ENCODE peak calls at places on chromosomes 12 and 14, in eight cellular contexts. One of them, this sample, is unnamed.

GRCh38 chr14:71266994-71267636 is 359.9 kb downstream of the PCNX1 start:
- DNase-seq in upper lobe of left lung: no peak
- DNase-seq in germinal center: no peak
- DNase-seq in H7: no peak
- DNase-seq in CD4-positive, alpha-beta T cell: no peak
- DNase-seq in Caco-2: no peak
- DNase-seq in NCI-H146: no peak
- DNase-seq in GM04504: no peak
- DNase-seq in this sample: no peak

GRCh38 chr12:18446245-18446644 is 184.9 kb downstream of the PIK3C2G start:
- DNase-seq in Caco-2: no peak
- DNase-seq in CD4-positive, alpha-beta T cell: no peak
- DNase-seq in GM04504: no peak
- DNase-seq in germinal center: no peak
- DNase-seq in NCI-H146: peak; percentile 68
- DNase-seq in H7: no peak
- DNase-seq in upper lobe of left lung: no peak
- DNase-seq in this sample: no peak

GRCh38 chr14:61460853-61461611 is 139.7 kb downstream of the PRKCH start:
- DNase-seq in CD4-positive, alpha-beta T cell: peak; percentile 51
- DNase-seq in Caco-2: peak; percentile 15
- DNase-seq in GM04504: no peak
- DNase-seq in upper lobe of left lung: no peak
- DNase-seq in H7: no peak
- DNase-seq in NCI-H146: peak; percentile 17
- DNase-seq in germinal center: no peak
- DNase-seq in this sample: no peak

GRCh38 chr12:122961551-122962329 is 4.5 kb downstream of the ABCB9 start:
- DNase-seq in NCI-H146: no peak
- DNase-seq in CD4-positive, alpha-beta T cell: no peak
- DNase-seq in germinal center: no peak
- DNase-seq in Caco-2: no peak
- DNase-seq in GM04504: no peak
- DNase-seq in H7: no peak
- DNase-seq in upper lobe of left lung: no peak
- DNase-seq in this sample: no peak

GRCh38 chr14:54312166-54312801 is 84.5 kb upstream of the CDKN3 start:
- DNase-seq in CD4-positive, alpha-beta T cell: no peak
- DNase-seq in NCI-H146: no peak
- DNase-seq in germinal center: no peak
- DNase-seq in Caco-2: peak; percentile 64
- DNase-seq in GM04504: peak; percentile 77
- DNase-seq in H7: no peak
- DNase-seq in upper lobe of left lung: no peak
- DNase-seq in this sample: peak; percentile 45

GRCh38 chr12:96078281-96078761 is 42.9 kb upstream of the LTA4H start:
- DNase-seq in GM04504: no peak
- DNase-seq in H7: no peak
- DNase-seq in upper lobe of left lung: peak; percentile 32
- DNase-seq in NCI-H146: no peak
- DNase-seq in Caco-2: no peak
- DNase-seq in germinal center: no peak
- DNase-seq in CD4-positive, alpha-beta T cell: no peak
- DNase-seq in this sample: no peak

GRCh38 chr12:87960557-87960956 is 68.6 kb downstream of the C12orf50 start:
- DNase-seq in upper lobe of left lung: no peak
- DNase-seq in Caco-2: no peak
- DNase-seq in germinal center: no peak
- DNase-seq in H7: no peak
- DNase-seq in GM04504: no peak
- DNase-seq in CD4-positive, alpha-beta T cell: no peak
- DNase-seq in NCI-H146: peak; percentile 50
- DNase-seq in this sample: no peak

GRCh38 chr12:120990487-120991055 is 12.2 kb downstream of the HNF1A start:
- DNase-seq in upper lobe of left lung: no peak
- DNase-seq in GM04504: no peak
- DNase-seq in germinal center: no peak
- DNase-seq in NCI-H146: no peak
- DNase-seq in Caco-2: no peak
- DNase-seq in CD4-positive, alpha-beta T cell: no peak
- DNase-seq in H7: no peak
- DNase-seq in this sample: no peak

GRCh38 chr14:73369433-73369832 is 88.9 kb downstream of the NUMB start:
- DNase-seq in upper lobe of left lung: no peak
- DNase-seq in H7: no peak
- DNase-seq in Caco-2: no peak
- DNase-seq in NCI-H146: no peak
- DNase-seq in germinal center: no peak
- DNase-seq in CD4-positive, alpha-beta T cell: no peak
- DNase-seq in GM04504: no peak
- DNase-seq in this sample: no peak

GRCh38 chr14:75972729-75973480 is 8.9 kb downstream of the TGFB3 start:
- DNase-seq in Caco-2: no peak
- DNase-seq in NCI-H146: peak; percentile 45
- DNase-seq in H7: no peak
- DNase-seq in germinal center: no peak
- DNase-seq in upper lobe of left lung: no peak
- DNase-seq in GM04504: no peak
- DNase-seq in CD4-positive, alpha-beta T cell: no peak
- DNase-seq in this sample: no peak

GRCh38 chr12:78120866-78121590 is 290.3 kb downstream of the NAV3 start:
- DNase-seq in germinal center: no peak
- DNase-seq in Caco-2: no peak
- DNase-seq in GM04504: no peak
- DNase-seq in CD4-positive, alpha-beta T cell: no peak
- DNase-seq in NCI-H146: peak; percentile 40
- DNase-seq in H7: no peak
- DNase-seq in upper lobe of left lung: no peak
- DNase-seq in this sample: no peak

GRCh38 chr14:81516941-81517797 is 16.5 kb downstream of the SEL1L start:
- DNase-seq in Caco-2: peak; percentile 66
- DNase-seq in germinal center: no peak
- DNase-seq in upper lobe of left lung: no peak
- DNase-seq in NCI-H146: no peak
- DNase-seq in H7: peak; percentile 8
- DNase-seq in GM04504: no peak
- DNase-seq in CD4-positive, alpha-beta T cell: no peak
- DNase-seq in this sample: peak; percentile 28

GRCh38 chr12:99450231-99450630 is 197.3 kb upstream of the GARIN6 start:
- DNase-seq in NCI-H146: no peak
- DNase-seq in GM04504: peak; percentile 32
- DNase-seq in H7: no peak
- DNase-seq in upper lobe of left lung: no peak
- DNase-seq in CD4-positive, alpha-beta T cell: no peak
- DNase-seq in Caco-2: no peak
- DNase-seq in germinal center: no peak
- DNase-seq in this sample: no peak

GRCh38 chr12:25124493-25124892 is 70.5 kb downstream of the DNAI7 start:
- DNase-seq in GM04504: no peak
- DNase-seq in Caco-2: no peak
- DNase-seq in upper lobe of left lung: no peak
- DNase-seq in NCI-H146: no peak
- DNase-seq in CD4-positive, alpha-beta T cell: no peak
- DNase-seq in germinal center: no peak
- DNase-seq in H7: no peak
- DNase-seq in this sample: no peak

GRCh38 chr12:19234171-19234704 is 104.7 kb downstream of the PLEKHA5 start:
- DNase-seq in upper lobe of left lung: no peak
- DNase-seq in germinal center: no peak
- DNase-seq in H7: no peak
- DNase-seq in GM04504: no peak
- DNase-seq in Caco-2: no peak
- DNase-seq in CD4-positive, alpha-beta T cell: no peak
- DNase-seq in NCI-H146: peak; percentile 76
- DNase-seq in this sample: no peak

GRCh38 chr12:115313929-115314328 is 630.0 kb upstream of the TBX3 start:
- DNase-seq in GM04504: peak; percentile 49
- DNase-seq in H7: no peak
- DNase-seq in CD4-positive, alpha-beta T cell: no peak
- DNase-seq in NCI-H146: no peak
- DNase-seq in upper lobe of left lung: no peak
- DNase-seq in germinal center: no peak
- DNase-seq in Caco-2: peak; percentile 47
- DNase-seq in this sample: no peak

GRCh38 chr12:47591795-47592194 is 114.0 kb downstream of the RPAP3 start:
- DNase-seq in CD4-positive, alpha-beta T cell: no peak
- DNase-seq in upper lobe of left lung: no peak
- DNase-seq in NCI-H146: no peak
- DNase-seq in Caco-2: no peak
- DNase-seq in H7: no peak
- DNase-seq in GM04504: no peak
- DNase-seq in germinal center: no peak
- DNase-seq in this sample: no peak

GRCh38 chr12:103540319-103540718 is 44.6 kb upstream of the C12orf42 start:
- DNase-seq in H7: no peak
- DNase-seq in germinal center: no peak
- DNase-seq in Caco-2: no peak
- DNase-seq in upper lobe of left lung: no peak
- DNase-seq in GM04504: no peak
- DNase-seq in NCI-H146: no peak
- DNase-seq in CD4-positive, alpha-beta T cell: no peak
- DNase-seq in this sample: no peak

GRCh38 chr12:50926415-50926814 is 25.9 kb upstream of the HIGD1C start:
- DNase-seq in Caco-2: no peak
- DNase-seq in germinal center: no peak
- DNase-seq in NCI-H146: no peak
- DNase-seq in GM04504: no peak
- DNase-seq in H7: no peak
- DNase-seq in CD4-positive, alpha-beta T cell: no peak
- DNase-seq in upper lobe of left lung: no peak
- DNase-seq in this sample: no peak

GRCh38 chr12:11840350-11840749 is 190.9 kb downstream of the ETV6 start:
- DNase-seq in GM04504: no peak
- DNase-seq in H7: no peak
- DNase-seq in CD4-positive, alpha-beta T cell: no peak
- DNase-seq in Caco-2: no peak
- DNase-seq in germinal center: no peak
- DNase-seq in upper lobe of left lung: no peak
- DNase-seq in NCI-H146: peak; percentile 56
- DNase-seq in this sample: no peak

GRCh38 chr12:105418232-105418631 is 87.7 kb downstream of the C12orf75 start:
- DNase-seq in germinal center: no peak
- DNase-seq in H7: no peak
- DNase-seq in CD4-positive, alpha-beta T cell: no peak
- DNase-seq in GM04504: peak; percentile 87
- DNase-seq in upper lobe of left lung: no peak
- DNase-seq in NCI-H146: no peak
- DNase-seq in Caco-2: peak; percentile 60
- DNase-seq in this sample: peak; percentile 98

GRCh38 chr12:110718222-110718908 is 24.3 kb downstream of the PPP1CC start:
- DNase-seq in H7: no peak
- DNase-seq in NCI-H146: no peak
- DNase-seq in Caco-2: no peak
- DNase-seq in upper lobe of left lung: no peak
- DNase-seq in GM04504: no peak
- DNase-seq in germinal center: peak; percentile 43
- DNase-seq in CD4-positive, alpha-beta T cell: no peak
- DNase-seq in this sample: no peak

GRCh38 chr12:89962648-89963047 is 254.0 kb upstream of the ATP2B1 start:
- DNase-seq in Caco-2: no peak
- DNase-seq in H7: no peak
- DNase-seq in upper lobe of left lung: no peak
- DNase-seq in CD4-positive, alpha-beta T cell: no peak
- DNase-seq in GM04504: no peak
- DNase-seq in germinal center: no peak
- DNase-seq in NCI-H146: no peak
- DNase-seq in this sample: no peak

GRCh38 chr12:107492393-107493134 is 193.0 kb upstream of the PWP1 start:
- DNase-seq in upper lobe of left lung: peak; percentile 33
- DNase-seq in H7: no peak
- DNase-seq in NCI-H146: no peak
- DNase-seq in CD4-positive, alpha-beta T cell: no peak
- DNase-seq in Caco-2: no peak
- DNase-seq in GM04504: no peak
- DNase-seq in germinal center: peak; percentile 37
- DNase-seq in this sample: no peak

GRCh38 chr12:46266869-46267617 is 1.8 kb downstream of the SLC38A1 start:
- DNase-seq in GM04504: no peak
- DNase-seq in NCI-H146: peak; percentile 86
- DNase-seq in CD4-positive, alpha-beta T cell: peak; percentile 59
- DNase-seq in upper lobe of left lung: peak; percentile 76
- DNase-seq in Caco-2: peak; percentile 80
- DNase-seq in H7: peak; percentile 54
- DNase-seq in germinal center: peak; percentile 67
- DNase-seq in this sample: no peak

GRCh38 chr12:93943766-93944165 is 204.6 kb upstream of the PLXNC1 start:
- DNase-seq in upper lobe of left lung: no peak
- DNase-seq in NCI-H146: no peak
- DNase-seq in H7: no peak
- DNase-seq in germinal center: no peak
- DNase-seq in Caco-2: no peak
- DNase-seq in GM04504: peak; percentile 59
- DNase-seq in CD4-positive, alpha-beta T cell: no peak
- DNase-seq in this sample: no peak

GRCh38 chr14:76768201-76768656 is 7.0 kb downstream of the VASH1 start:
- DNase-seq in GM04504: no peak
- DNase-seq in NCI-H146: peak; percentile 34
- DNase-seq in germinal center: peak; percentile 47
- DNase-seq in CD4-positive, alpha-beta T cell: peak; percentile 49
- DNase-seq in H7: peak; percentile 83
- DNase-seq in Caco-2: no peak
- DNase-seq in upper lobe of left lung: peak; percentile 71
- DNase-seq in this sample: no peak

GRCh38 chr14:98803196-98803595 is 468.8 kb downstream of the BCL11B start:
- DNase-seq in Caco-2: no peak
- DNase-seq in H7: no peak
- DNase-seq in CD4-positive, alpha-beta T cell: no peak
- DNase-seq in GM04504: no peak
- DNase-seq in germinal center: no peak
- DNase-seq in NCI-H146: no peak
- DNase-seq in upper lobe of left lung: no peak
- DNase-seq in this sample: no peak

GRCh38 chr14:102516531-102517411 is 7.2 kb upstream of the ANKRD9 start:
- DNase-seq in H7: peak; percentile 98
- DNase-seq in germinal center: peak; percentile 82
- DNase-seq in NCI-H146: peak; percentile 12
- DNase-seq in Caco-2: peak; percentile 69
- DNase-seq in CD4-positive, alpha-beta T cell: peak; percentile 75
- DNase-seq in upper lobe of left lung: peak; percentile 65
- DNase-seq in GM04504: peak; percentile 6
- DNase-seq in this sample: no peak

This sample was measured in AG04449.